ENCODE peak calls at places on chromosomes 12 and 14, in seven cellular contexts. One of them, this sample, is unnamed. For H3K27me3, the result is how much of the 10 kb centered on the place peaks cover.

GRCh38 chr12:58877243-58877743 is 43.0 kb downstream of the LRIG3 start:
- DNase-seq in H1: no peak
- DNase-seq in K562: no peak
- DNase-seq in stomach: peak
- DNase-seq in HepG2: peak
- DNase-seq in suprapubic skin: no peak
- DNase-seq in SK-N-SH: no peak
- DNase-seq in this sample: no peak

GRCh38 chr14:44745371-44745770 is 216.4 kb downstream of the KLHL28 start:
- DNase-seq in H1: no peak
- DNase-seq in K562: no peak
- DNase-seq in stomach: no peak
- DNase-seq in HepG2: no peak
- DNase-seq in suprapubic skin: no peak
- DNase-seq in SK-N-SH: no peak
- DNase-seq in this sample: no peak

GRCh38 chr12:116879509-116880212 is 1.6 kb downstream of the HRK start:
- DNase-seq in H1: no peak
- DNase-seq in K562: no peak
- DNase-seq in stomach: no peak
- DNase-seq in HepG2: no peak
- DNase-seq in suprapubic skin: no peak
- DNase-seq in SK-N-SH: peak
- DNase-seq in this sample: no peak

GRCh38 chr12:52740591-52740990 is 36.6 kb downstream of the KRT76 start:
- DNase-seq in H1: no peak
- DNase-seq in K562: no peak
- DNase-seq in stomach: no peak
- DNase-seq in HepG2: no peak
- DNase-seq in suprapubic skin: no peak
- DNase-seq in SK-N-SH: peak
- DNase-seq in this sample: no peak

GRCh38 chr14:61749867-61750266 is 12.4 kb upstream of the SNAPC1 start:
- DNase-seq in H1: no peak
- DNase-seq in K562: no peak
- DNase-seq in stomach: no peak
- DNase-seq in HepG2: peak
- DNase-seq in suprapubic skin: no peak
- DNase-seq in SK-N-SH: no peak
- DNase-seq in this sample: no peak

GRCh38 chr14:79658224-79658623 is 553.1 kb downstream of the DIO2 start:
- DNase-seq in H1: no peak
- DNase-seq in K562: no peak
- DNase-seq in stomach: no peak
- DNase-seq in HepG2: no peak
- DNase-seq in suprapubic skin: no peak
- DNase-seq in SK-N-SH: no peak
- DNase-seq in this sample: no peak

GRCh38 chr12:106220561-106220960 is 27.3 kb downstream of the CKAP4 start:
- DNase-seq in H1: no peak
- DNase-seq in K562: no peak
- DNase-seq in stomach: no peak
- DNase-seq in HepG2: no peak
- DNase-seq in suprapubic skin: no peak
- DNase-seq in SK-N-SH: no peak
- DNase-seq in this sample: no peak

GRCh38 chr14:22483863-22484593 is 105.0 kb downstream of the DAD1 start:
- DNase-seq in H1: no peak
- DNase-seq in K562: no peak
- DNase-seq in stomach: no peak
- DNase-seq in HepG2: no peak
- DNase-seq in suprapubic skin: no peak
- DNase-seq in SK-N-SH: no peak
- DNase-seq in this sample: no peak

GRCh38 chr12:65123435-65124063 is 2.4 kb upstream of the WIF1 start:
- DNase-seq in H1: no peak
- DNase-seq in K562: no peak
- DNase-seq in stomach: no peak
- DNase-seq in HepG2: peak
- DNase-seq in suprapubic skin: no peak
- DNase-seq in SK-N-SH: peak
- DNase-seq in this sample: no peak

GRCh38 chr14:71692496-71692895 is 239.7 kb upstream of the RGS6 start:
- DNase-seq in H1: no peak
- DNase-seq in K562: no peak
- DNase-seq in stomach: no peak
- DNase-seq in HepG2: no peak
- DNase-seq in suprapubic skin: no peak
- DNase-seq in SK-N-SH: no peak
- DNase-seq in this sample: no peak

GRCh38 chr14:85076111-85076510 is 453.8 kb upstream of the FLRT2 start:
- DNase-seq in H1: no peak
- DNase-seq in K562: no peak
- DNase-seq in stomach: no peak
- DNase-seq in HepG2: no peak
- DNase-seq in suprapubic skin: no peak
- DNase-seq in SK-N-SH: no peak
- DNase-seq in this sample: no peak

GRCh38 chr12:32400866-32401265 is 1.5 kb downstream of the FGD4 start:
- DNase-seq in H1: no peak
- DNase-seq in K562: no peak
- DNase-seq in stomach: no peak
- DNase-seq in HepG2: no peak
- DNase-seq in suprapubic skin: no peak
- DNase-seq in SK-N-SH: no peak
- DNase-seq in this sample: no peak

GRCh38 chr12:51383281-51383905 is 7.8 kb downstream of the GALNT6 start:
- DNase-seq in H1: no peak
- DNase-seq in K562: no peak
- DNase-seq in stomach: no peak
- DNase-seq in HepG2: no peak
- DNase-seq in suprapubic skin: no peak
- DNase-seq in SK-N-SH: no peak
- DNase-seq in this sample: no peak

GRCh38 chr14:89589400-89590128 is 172.5 kb upstream of the FOXN3 start:
- DNase-seq in H1: no peak
- DNase-seq in K562: no peak
- DNase-seq in stomach: no peak
- DNase-seq in HepG2: no peak
- DNase-seq in suprapubic skin: no peak
- DNase-seq in SK-N-SH: no peak
- DNase-seq in this sample: no peak

GRCh38 chr12:96108321-96108720 is 72.9 kb upstream of the LTA4H start:
- DNase-seq in H1: no peak
- DNase-seq in K562: no peak
- DNase-seq in stomach: no peak
- DNase-seq in HepG2: no peak
- DNase-seq in suprapubic skin: no peak
- DNase-seq in SK-N-SH: no peak
- DNase-seq in this sample: peak

GRCh38 chr12:116594325-116595038 is 35.3 kb downstream of the MAP1LC3B2 start:
- DNase-seq in H1: no peak
- DNase-seq in K562: no peak
- DNase-seq in stomach: no peak
- DNase-seq in HepG2: no peak
- DNase-seq in suprapubic skin: no peak
- DNase-seq in SK-N-SH: no peak
- DNase-seq in this sample: no peak

GRCh38 chr12:51020448-51021182 is 5.6 kb downstream of the SLC11A2 start:
- DNase-seq in H1: no peak
- DNase-seq in K562: no peak
- DNase-seq in stomach: no peak
- DNase-seq in HepG2: no peak
- DNase-seq in suprapubic skin: no peak
- DNase-seq in SK-N-SH: no peak
- DNase-seq in this sample: no peak

GRCh38 chr12:5691943-5692342 is 253.1 kb downstream of the ANO2 start:
- DNase-seq in H1: no peak
- DNase-seq in K562: no peak
- DNase-seq in stomach: no peak
- DNase-seq in HepG2: no peak
- DNase-seq in suprapubic skin: no peak
- DNase-seq in SK-N-SH: no peak
- DNase-seq in this sample: no peak

GRCh38 chr12:28925726-28926376 is 223.2 kb upstream of the FAR2 start:
- DNase-seq in H1: no peak
- DNase-seq in K562: no peak
- DNase-seq in stomach: no peak
- DNase-seq in HepG2: no peak
- DNase-seq in suprapubic skin: no peak
- DNase-seq in SK-N-SH: no peak
- DNase-seq in this sample: peak

GRCh38 chr12:96670334-96670899 is 181.0 kb downstream of the CFAP54 start:
- DNase-seq in H1: no peak
- DNase-seq in K562: no peak
- DNase-seq in stomach: no peak
- DNase-seq in HepG2: peak
- DNase-seq in suprapubic skin: no peak
- DNase-seq in SK-N-SH: no peak
- DNase-seq in this sample: no peak

GRCh38 chr12:57772429-57773322 is at the start of gene EEF1AKMT3:
- DNase-seq in H1: no peak
- DNase-seq in K562: peak
- DNase-seq in stomach: peak
- DNase-seq in HepG2: peak
- DNase-seq in suprapubic skin: peak
- DNase-seq in SK-N-SH: peak
- DNase-seq in this sample: peak

GRCh38 chr12:54561164-54561563 is 11.8 kb downstream of the PDE1B start:
- DNase-seq in H1: no peak
- DNase-seq in K562: no peak
- DNase-seq in stomach: no peak
- DNase-seq in HepG2: no peak
- DNase-seq in suprapubic skin: no peak
- DNase-seq in SK-N-SH: no peak
- DNase-seq in this sample: peak

GRCh38 chr12:31491395-31491794 is 99.5 kb downstream of the DENND5B start:
- DNase-seq in H1: no peak
- DNase-seq in K562: no peak
- DNase-seq in stomach: no peak
- DNase-seq in HepG2: no peak
- DNase-seq in suprapubic skin: no peak
- DNase-seq in SK-N-SH: no peak
- DNase-seq in this sample: no peak

GRCh38 chr14:32697704-32698103 is 241.0 kb upstream of the NPAS3 start:
- DNase-seq in H1: no peak
- DNase-seq in K562: no peak
- DNase-seq in stomach: no peak
- DNase-seq in HepG2: no peak
- DNase-seq in suprapubic skin: no peak
- DNase-seq in SK-N-SH: no peak
- DNase-seq in this sample: no peak

GRCh38 chr14:50000215-50001145 is 107.6 kb downstream of the ARF6 start:
- DNase-seq in H1: no peak
- DNase-seq in K562: no peak
- DNase-seq in stomach: peak
- DNase-seq in HepG2: peak
- DNase-seq in suprapubic skin: peak
- DNase-seq in SK-N-SH: peak
- DNase-seq in this sample: peak

DNA sequence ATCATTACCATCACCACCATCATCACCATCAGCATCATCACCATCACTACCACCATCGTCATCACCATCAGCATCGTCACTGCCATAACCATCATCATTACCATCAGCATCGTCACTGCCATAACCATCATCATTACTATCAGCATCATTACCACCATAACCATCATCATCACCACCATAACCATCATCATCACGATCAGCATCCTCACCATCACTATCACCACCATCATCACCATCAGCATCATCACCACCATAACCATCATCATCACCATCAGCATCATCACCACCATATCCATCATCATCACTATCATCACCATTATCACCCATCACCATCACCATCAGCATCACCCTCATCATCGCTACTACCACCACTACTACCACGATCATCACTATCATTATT is 493.9 kb upstream of the TBX3 start:
- DNase-seq in H1: no peak
- DNase-seq in K562: no peak
- DNase-seq in stomach: no peak
- DNase-seq in HepG2: no peak
- DNase-seq in suprapubic skin: no peak
- DNase-seq in SK-N-SH: no peak
- DNase-seq in this sample: no peak
- H3K27me3 ChIP-seq in H1: under half
- H3K27me3 ChIP-seq in K562: under half
- H3K27me3 ChIP-seq in stomach: under half
- H3K27me3 ChIP-seq in HepG2: under half
- H3K27me3 ChIP-seq in suprapubic skin: under half
- H3K27me3 ChIP-seq in SK-N-SH: under half
- H3K27me3 ChIP-seq in this sample: under half

DNA sequence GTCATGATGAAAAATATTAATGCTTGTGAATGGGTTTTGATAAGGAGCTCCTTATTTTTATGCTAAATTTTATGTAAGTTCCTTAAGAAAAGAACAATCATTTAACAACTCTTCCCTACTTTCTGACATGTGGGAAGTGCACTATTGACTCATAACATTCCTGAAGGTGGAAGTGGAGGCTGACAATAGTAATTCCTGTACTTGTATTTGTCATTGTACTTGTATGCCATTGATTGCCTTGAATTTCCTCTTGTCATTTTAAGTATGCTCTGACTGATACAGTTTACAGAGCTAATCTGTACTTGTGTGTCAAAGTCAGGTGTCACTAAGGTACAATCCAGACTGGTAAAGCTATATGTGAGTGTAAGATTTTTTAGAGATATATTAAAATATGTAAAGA is 440.0 kb downstream of the SLC16A7 start:
- DNase-seq in H1: no peak
- DNase-seq in K562: no peak
- DNase-seq in stomach: no peak
- DNase-seq in HepG2: no peak
- DNase-seq in suprapubic skin: no peak
- DNase-seq in SK-N-SH: no peak
- DNase-seq in this sample: no peak
- TF ChIP-seq EP300 in H1: no peak
- TF ChIP-seq EP300 in K562: no peak
- TF ChIP-seq EP300 in stomach: no peak
- TF ChIP-seq EP300 in HepG2: no peak
- TF ChIP-seq EP300 in suprapubic skin: no peak
- TF ChIP-seq EP300 in SK-N-SH: no peak
- TF ChIP-seq EP300 in this sample: no peak

GRCh38 chr12:109052415-109053323 is at the start of gene USP30:
- DNase-seq in H1: peak
- DNase-seq in K562: peak
- DNase-seq in stomach: peak
- DNase-seq in HepG2: peak
- DNase-seq in suprapubic skin: peak
- DNase-seq in SK-N-SH: peak
- DNase-seq in this sample: peak
- TF ChIP-seq POLR2AphosphoS5 in H1: no peak
- TF ChIP-seq POLR2AphosphoS5 in K562: no peak
- TF ChIP-seq POLR2AphosphoS5 in stomach: peak
- TF ChIP-seq POLR2AphosphoS5 in HepG2: peak
- TF ChIP-seq POLR2AphosphoS5 in suprapubic skin: peak
- TF ChIP-seq POLR2AphosphoS5 in SK-N-SH: peak
- TF ChIP-seq POLR2AphosphoS5 in this sample: peak

DNA sequence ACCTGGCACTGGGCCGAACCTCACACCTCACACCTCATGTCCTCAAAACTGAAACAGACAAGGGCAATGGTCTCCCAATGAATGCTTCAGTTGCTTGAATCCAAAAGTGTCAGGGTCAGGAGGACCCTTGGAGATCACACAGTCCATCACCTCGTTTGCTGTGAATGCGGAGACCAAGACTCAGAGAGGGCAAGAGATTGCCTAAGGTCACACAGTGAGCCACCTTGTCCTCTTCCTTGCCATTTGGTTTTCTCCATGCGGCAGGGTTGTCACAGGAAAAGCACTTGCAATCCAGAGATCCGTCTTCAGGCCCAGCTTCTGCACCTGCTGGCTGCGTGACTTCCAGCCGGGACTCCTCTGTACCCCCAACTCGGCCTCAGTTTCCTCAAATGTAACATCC is 28.0 kb downstream of the MVK start:
- DNase-seq in H1: no peak
- DNase-seq in K562: no peak
- DNase-seq in stomach: no peak
- DNase-seq in HepG2: no peak
- DNase-seq in suprapubic skin: no peak
- DNase-seq in SK-N-SH: no peak
- DNase-seq in this sample: no peak
- H3K27me3 ChIP-seq in H1: under half
- H3K27me3 ChIP-seq in K562: under half
- H3K27me3 ChIP-seq in stomach: under half
- H3K27me3 ChIP-seq in HepG2: under half
- H3K27me3 ChIP-seq in suprapubic skin: under half
- H3K27me3 ChIP-seq in SK-N-SH: under half
- H3K27me3 ChIP-seq in this sample: under half